ENCODE peak calls at places on chromosomes 13 and 19, in four cellular contexts. A, T, Q and K are unnamed samples.

GRCh38 chr19:4831351-4832340 is at the start of gene TICAM1:
- DNase-seq in A (peak), T (peak), Q (peak), K (peak)

GRCh38 chr19:29872224-29872731 is 60.5 kb downstream of the CCNE1 start:
- DNase-seq in A (peak), T (no peak), Q (no peak), K (peak)

GRCh38 chr13:49063526-49063925 is 87.8 kb downstream of the FNDC3A start:
- DNase-seq in A (no peak), T (no peak), Q (no peak), K (no peak)

GRCh38 chr13:22114630-22115311 is 443.9 kb downstream of the FGF9 start:
- DNase-seq in A (peak), T (no peak), Q (peak), K (peak)

GRCh38 chr19:34577531-34578101 is 96.1 kb downstream of the WTIP start:
- DNase-seq in A (no peak), T (no peak), Q (no peak), K (no peak)

GRCh38 chr19:4380254-4380727 is 20.1 kb downstream of the SH3GL1 start:
- DNase-seq in A (peak), T (no peak), Q (no peak), K (peak)

GRCh38 chr13:109271991-109272454 is 514.4 kb downstream of the IRS2 start:
- DNase-seq in A (no peak), T (peak), Q (no peak), K (no peak)

GRCh38 chr13:110307697-110308376 is 753 bp downstream of the COL4A2 start:
- DNase-seq in A (no peak), T (no peak), Q (no peak), K (no peak)

GRCh38 chr19:43966079-43966694 is 15.2 kb downstream of the ZNF221 start:
- DNase-seq in A (no peak), T (peak), Q (no peak), K (no peak)

GRCh38 chr13:52978989-52979388 is 49.6 kb upstream of the OLFM4 start:
- DNase-seq in A (no peak), T (no peak), Q (no peak), K (no peak)

GRCh38 chr19:6723108-6723618 is 2.7 kb upstream of the C3 start:
- DNase-seq in A (no peak), T (peak), Q (no peak), K (no peak)

GRCh38 chr19:41887711-41888382 is 4.9 kb downstream of the ARHGEF1 start:
- DNase-seq in A (peak), T (peak), Q (no peak), K (peak)

GRCh38 chr13:73341748-73342147 is 282.9 kb downstream of the KLF5 start:
- DNase-seq in A (no peak), T (peak), Q (no peak), K (no peak)